ENCODE peak calls at places on chromosomes 1 and 21, in six cellular contexts. R is ascending aorta; U is upper lobe of right lung; Q is IMR-90; W is coronary artery; Z is effector memory CD4-positive, alpha-beta T cell. N is an unnamed sample.
A peak's percentile ranks its signal among the peaks of the same experiment; 100 is the strongest.

GRCh38 chr1:107004421-107004820 is 52.1 kb upstream of the PRMT6 start:
- DNase-seq in R (no peak), U (no peak), Q (no peak), W (no peak), Z (no peak), N (no peak)

GRCh38 chr1:92461364-92462097 is 25.2 kb downstream of the GFI1 start:
- DNase-seq in R (no peak), U (no peak), Q (no peak), W (no peak), Z (no peak), N (no peak)

GRCh38 chr1:199978408-199978940 is 49.0 kb upstream of the NR5A2 start:
- DNase-seq in R (no peak), U (no peak), Q (peak; percentile 2), W (no peak), Z (no peak), N (no peak)

GRCh38 chr1:222106369-222106768 is 364.5 kb upstream of the DUSP10 start:
- DNase-seq in R (no peak), U (no peak), Q (no peak), W (no peak), Z (no peak), N (no peak)

GRCh38 chr1:170494369-170494768 is 37.6 kb upstream of the GORAB start:
- DNase-seq in R (no peak), U (no peak), Q (peak; percentile 45), W (no peak), Z (no peak), N (no peak)

GRCh38 chr1:84632975-84633427 is 57.3 kb downstream of the SSX2IP start:
- DNase-seq in R (no peak), U (no peak), Q (peak; percentile 83), W (no peak), Z (no peak), N (no peak)

GRCh38 chr1:246748867-246749266 is 24.7 kb downstream of the SCCPDH start:
- DNase-seq in R (no peak), U (no peak), Q (no peak), W (no peak), Z (no peak), N (no peak)

GRCh38 chr1:180269848-180270766 is 40.0 kb downstream of the LHX4 start:
- DNase-seq in R (no peak), U (no peak), Q (no peak), W (peak; percentile 62), Z (no peak), N (no peak)

GRCh38 chr1:233304489-233305102 is 9.1 kb upstream of the PCNX2 start:
- DNase-seq in R (no peak), U (no peak), Q (peak; percentile 30), W (no peak), Z (no peak), N (no peak)

GRCh38 chr1:195462646-195463045 is 1145.6 kb downstream of the KCNT2 start:
- DNase-seq in R (no peak), U (no peak), Q (peak; percentile 45), W (no peak), Z (no peak), N (no peak)

GRCh38 chr1:147625274-147625986 is 44.9 kb downstream of the ACP6 start:
- DNase-seq in R (no peak), U (no peak), Q (no peak), W (no peak), Z (no peak), N (no peak)

GRCh38 chr1:152023221-152023620 is 13.6 kb downstream of the S100A11 start:
- DNase-seq in R (no peak), U (no peak), Q (no peak), W (no peak), Z (no peak), N (no peak)

GRCh38 chr1:166848193-166848592 is 8.9 kb downstream of the POGK start:
- DNase-seq in R (no peak), U (no peak), Q (peak; percentile 11), W (no peak), Z (no peak), N (no peak)

GRCh38 chr1:30422251-30422650 is 301.1 kb downstream of the MATN1 start:
- DNase-seq in R (no peak), U (peak; percentile 36), Q (no peak), W (peak; percentile 47), Z (no peak), N (no peak)

GRCh38 chr1:91791691-91792392 is 94.1 kb downstream of the TGFBR3 start:
- DNase-seq in R (no peak), U (no peak), Q (no peak), W (no peak), Z (no peak), N (no peak)

GRCh38 chr1:54219688-54220003 is 19.7 kb downstream of the MRPL37 start:
- DNase-seq in R (no peak), U (no peak), Q (peak; percentile 40), W (no peak), Z (no peak), N (no peak)
- H3K27ac ChIP-seq in R (peak overlapping the region; percentile 37), U (peak overlapping the region; percentile 78), Q (peak overlapping the region; percentile 9), W (peak overlapping the region; percentile 61), Z (no peak overlapping the region), N (no peak overlapping the region)

GRCh38 chr1:169103002-169103401 is 3.5 kb upstream of the ATP1B1 start:
- DNase-seq in R (no peak), U (no peak), Q (no peak), W (no peak), Z (no peak), N (no peak)
- H3K27ac ChIP-seq in R (peak overlapping the region; percentile 35), U (peak overlapping the region; percentile 68), Q (no peak overlapping the region), W (no peak overlapping the region), Z (no peak overlapping the region), N (peak overlapping the region; percentile 91)

DNA sequence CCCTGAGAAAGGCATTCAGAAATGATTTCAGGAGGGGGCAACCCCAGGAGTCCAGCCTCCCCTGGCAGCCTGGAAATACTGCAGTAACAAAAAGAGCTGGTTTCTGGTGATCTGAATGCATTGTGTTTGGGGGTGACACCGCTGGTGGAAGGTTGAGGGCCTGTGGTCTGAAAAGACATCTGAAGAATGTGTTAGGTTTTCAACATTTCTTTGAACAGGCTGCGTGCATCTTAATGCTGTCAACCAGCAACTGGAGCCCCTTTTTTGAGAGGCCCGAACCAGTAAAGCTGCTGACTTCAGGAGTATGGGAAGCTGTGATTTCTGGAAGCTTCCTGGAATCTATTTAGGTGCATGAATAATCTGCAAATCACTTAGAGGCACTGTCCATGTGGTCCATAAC is 17.1 kb downstream of the ATP5PO start:
- DNase-seq in R (no peak), U (no peak), Q (peak; percentile 17), W (no peak), Z (no peak), N (no peak)
- H3K27ac ChIP-seq in R (peak overlapping the region; percentile 74), U (no peak overlapping the region), Q (peak overlapping the region; percentile 62), W (peak overlapping the region; percentile 57), Z (no peak overlapping the region), N (no peak overlapping the region)

GRCh38 chr21:44012474-44013379 is 618 bp downstream of the TRAPPC10 start:
- DNase-seq in R (no peak), U (peak; percentile 90), Q (peak; percentile 13), W (no peak), Z (peak; percentile 68), N (no peak)

GRCh38 chr21:44011774-44012473 is at the start of gene TRAPPC10:
- DNase-seq in R (peak; percentile 25), U (peak; percentile 93), Q (peak; percentile 80), W (peak; percentile 89), Z (peak; percentile 61), N (no peak)

GRCh38 chr21:44011123-44011773 is 861 bp upstream of the TRAPPC10 start:
- DNase-seq in R (no peak), U (no peak), Q (no peak), W (no peak), Z (no peak), N (no peak)

GRCh38 chr21:44010429-44010828 is 1.7 kb upstream of the TRAPPC10 start:
- DNase-seq in R (no peak), U (no peak), Q (no peak), W (no peak), Z (no peak), N (no peak)

DNA sequence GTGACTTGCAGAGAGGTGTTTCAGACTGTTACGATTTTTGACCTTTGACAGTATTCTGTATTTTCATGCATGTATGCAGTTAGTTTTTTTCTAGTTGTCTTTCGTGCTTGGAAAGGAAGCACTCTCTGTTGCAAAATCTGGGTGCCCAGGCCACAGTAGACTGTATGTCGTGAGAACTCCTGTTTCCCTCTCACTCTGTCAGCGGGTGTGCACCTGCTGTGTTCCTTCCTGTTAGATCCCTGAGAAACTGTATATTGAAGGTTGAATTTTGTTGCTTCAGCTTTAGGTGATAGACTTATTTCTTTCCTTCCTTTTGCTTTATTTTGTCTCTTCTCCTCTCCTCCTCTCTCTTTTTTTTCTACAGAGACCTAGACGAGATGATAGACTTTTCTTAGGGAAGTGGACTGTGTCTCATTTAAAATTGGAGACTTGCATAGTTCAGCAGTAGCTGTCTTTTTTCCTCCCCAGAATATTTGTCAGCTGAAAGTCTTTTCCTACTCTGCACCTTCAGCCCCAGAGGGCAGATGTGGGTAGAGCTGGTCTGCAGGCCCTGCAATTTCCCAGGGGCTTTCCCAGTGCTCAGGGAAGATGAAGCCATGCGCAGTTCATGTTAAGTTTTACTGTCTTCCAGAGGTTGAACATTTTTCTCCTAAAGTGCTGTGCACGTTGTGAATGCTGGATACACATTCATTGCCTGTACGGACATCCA is 1.4 kb downstream of the TRAPPC10 start:
- DNase-seq in R (no peak), U (no peak), Q (peak; percentile 4), W (no peak), Z (peak; percentile 39), N (no peak)
- H3K27ac ChIP-seq in R (peak overlapping the region; percentile 94), U (peak overlapping the region; percentile 94), Q (no peak overlapping the region), W (no peak overlapping the region), Z (peak overlapping the region; percentile 84), N (peak overlapping the region; percentile 58)

GRCh38 chr1:32763221-32763620 is 53.9 kb downstream of the YARS1 start:
- DNase-seq in R (no peak), U (no peak), Q (no peak), W (no peak), Z (no peak), N (no peak)
- H3K27ac ChIP-seq in R (no peak overlapping the region), U (no peak overlapping the region), Q (no peak overlapping the region), W (no peak overlapping the region), Z (no peak overlapping the region), N (no peak overlapping the region)

DNA sequence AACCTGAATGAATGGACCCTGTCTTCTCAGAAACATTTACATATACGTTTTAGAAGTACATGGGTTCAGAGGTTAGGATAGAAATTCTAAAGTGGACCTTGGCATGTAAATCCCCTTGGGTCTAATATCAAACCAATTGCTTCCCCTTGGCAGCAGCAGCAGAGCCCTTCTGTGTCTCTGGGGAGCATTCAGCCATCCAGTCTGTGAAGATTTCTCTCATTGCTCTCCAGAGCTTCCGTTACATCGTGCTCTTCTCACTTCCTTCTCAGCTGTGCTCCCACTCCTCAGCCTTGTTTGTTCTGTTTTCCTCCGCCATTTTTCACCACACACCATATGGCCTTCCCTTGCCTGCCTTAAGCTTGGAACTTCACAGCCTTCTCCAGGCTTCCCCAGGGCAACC is 61.5 kb upstream of the ATP1B1 start:
- DNase-seq in R (no peak), U (no peak), Q (no peak), W (no peak), Z (no peak), N (no peak)
- H3K27ac ChIP-seq in R (no peak overlapping the region), U (no peak overlapping the region), Q (no peak overlapping the region), W (no peak overlapping the region), Z (no peak overlapping the region), N (no peak overlapping the region)

N was measured in caudate nucleus.